ENCODE peak calls at places on chromosomes 16 and 17, in four cellular contexts. J is stimulated activated CD4-positive, alpha-beta T cell treated with anti-CD3 and anti-CD28 coated beads, Interleukin-1b, Interleukin-23, amount 100 ng/mL, for 1 hour; F is body of pancreas; S is activated gamma-delta T cell treated with anti-CD3 and anti-CD28 coated beads, Interleukin-2, amount 50 U/mL, for 16 hours. Y is an unnamed sample.

GRCh38 chr16:4633910-4634635 is 9.4 kb downstream of the MGRN1 start:
- DNase-seq in J (no peak), F (no peak), S (no peak), Y (no peak)

GRCh38 chr17:21287703-21288449 is 3.4 kb downstream of the MAP2K3 start:
- DNase-seq in J (peak), F (peak), S (peak), Y (peak)

GRCh38 chr16:66085651-66086050 is 280.8 kb upstream of the CDH5 start:
- DNase-seq in J (no peak), F (no peak), S (no peak), Y (no peak)

GRCh38 chr17:72139213-72139612 is 18.4 kb downstream of the SOX9 start:
- DNase-seq in J (no peak), F (no peak), S (no peak), Y (no peak)

GRCh38 chr16:4574919-4575705 is 19.0 kb downstream of the C16orf96 start:
- DNase-seq in J (no peak), F (peak), S (no peak), Y (no peak)

GRCh38 chr17:60443713-60444112 is 21.4 kb downstream of the CHCT1 start:
- DNase-seq in J (no peak), F (no peak), S (no peak), Y (no peak)

GRCh38 chr17:72699566-72699965 is 392.9 kb downstream of the SLC39A11 start:
- DNase-seq in J (no peak), F (no peak), S (no peak), Y (no peak)

GRCh38 chr17:71970312-71970711 is 150.5 kb upstream of the SOX9 start:
- DNase-seq in J (no peak), F (no peak), S (no peak), Y (no peak)

GRCh38 chr17:17502741-17503565 is 6.8 kb upstream of the RASD1 start:
- DNase-seq in J (no peak), F (no peak), S (no peak), Y (no peak)

GRCh38 chr16:86964846-86965245 is 352.3 kb downstream of the C16orf95 start:
- DNase-seq in J (no peak), F (no peak), S (no peak), Y (no peak)

GRCh38 chr17:7383742-7384488 is 3.0 kb downstream of the TNK1 start:
- DNase-seq in J (peak), F (no peak), S (peak), Y (no peak)

GRCh38 chr16:54787045-54787444 is 143.6 kb upstream of the IRX5 start:
- DNase-seq in J (no peak), F (no peak), S (no peak), Y (no peak)

GRCh38 chr16:1941924-1942809 is 832 bp downstream of the MSRB1 start:
- DNase-seq in J (no peak), F (peak), S (no peak), Y (no peak)

GRCh38 chr17:67712375-67712774 is 5.4 kb upstream of the NOL11 start:
- DNase-seq in J (no peak), F (no peak), S (no peak), Y (no peak)

GRCh38 chr16:9868606-9869149 is 313.6 kb downstream of the GRIN2A start:
- DNase-seq in J (no peak), F (no peak), S (no peak), Y (no peak)

GRCh38 chr17:29039764-29040598 is 3.0 kb upstream of the PIPOX start:
- DNase-seq in J (no peak), F (no peak), S (no peak), Y (no peak)

GRCh38 chr17:40857535-40857934 is 9.5 kb downstream of the KRT12 start:
- DNase-seq in J (no peak), F (no peak), S (no peak), Y (no peak)

GRCh38 chr16:56549744-56550385 is 15.0 kb upstream of the MT4 start:
- DNase-seq in J (no peak), F (no peak), S (no peak), Y (no peak)

GRCh38 chr17:45156242-45156641 is 5.4 kb upstream of the HEXIM2 start:
- DNase-seq in J (no peak), F (no peak), S (no peak), Y (no peak)

GRCh38 chr17:59617141-59617757 is 2.4 kb upstream of the CLTC start:
- DNase-seq in J (no peak), F (no peak), S (no peak), Y (no peak)

GRCh38 chr16:9003763-9004162 is 40.1 kb upstream of the USP7 start:
- DNase-seq in J (no peak), F (no peak), S (no peak), Y (no peak)

GRCh38 chr17:76957600-76958464 is 89.6 kb downstream of the MGAT5B start:
- DNase-seq in J (no peak), F (no peak), S (no peak), Y (no peak)

GRCh38 chr16:73483076-73483791 is 435.3 kb upstream of the ZFHX3 start:
- DNase-seq in J (no peak), F (no peak), S (no peak), Y (no peak)

GRCh38 chr17:13792314-13792713 is 190.6 kb upstream of the HS3ST3A1 start:
- DNase-seq in J (no peak), F (no peak), S (no peak), Y (no peak)

GRCh38 chr17:83081561-83082201 is 2.3 kb downstream of the METRNL start:
- DNase-seq in J (no peak), F (no peak), S (peak), Y (no peak)

GRCh38 chr17:5922476-5922875 is 147.7 kb upstream of the WSCD1 start:
- DNase-seq in J (no peak), F (no peak), S (no peak), Y (no peak)